ENCODE peak calls at places on chromosomes 4 and X, in ten cellular contexts. One of them, this sample, is unnamed.

GRCh38 chr4:145937990-145938611 is 522 bp downstream of the ZNF827 start:
- ATAC-seq in activated naive CD8-positive, alpha-beta T cell treated with anti-CD3 and anti-CD28 coated beads, Interleukin-2, amount 10 ng/mL, durations not matched to agents 7 days and 5 days: peak; percentile 20
- ATAC-seq in aorta: no peak
- ATAC-seq in mucosa of descending colon: peak; percentile 17
- ATAC-seq in CD4-positive, alpha-beta T cell: peak; percentile 61
- ATAC-seq in IMR-90: no peak
- ATAC-seq in activated naive CD4-positive, alpha-beta T cell treated with anti-CD3 and anti-CD28 coated beads, Interleukin-2, amount 50 U/mL, for 72 hours: peak; percentile 39
- ATAC-seq in heart left ventricle: no peak
- ATAC-seq in Right ventricle myocardium superior: peak; percentile 23
- ATAC-seq in activated T-cell treated with anti-CD3 and anti-CD28 coated beads, Interleukin-2, amount 50 U/mL, for 4 hours: peak; percentile 45
- ATAC-seq in this sample: peak; percentile 36

GRCh38 chr4:160319221-160319867 is 1216.5 kb downstream of the RAPGEF2 start:
- ATAC-seq in aorta: no peak
- ATAC-seq in IMR-90: no peak
- ATAC-seq in activated naive CD4-positive, alpha-beta T cell treated with anti-CD3 and anti-CD28 coated beads, Interleukin-2, amount 50 U/mL, for 72 hours: no peak
- ATAC-seq in mucosa of descending colon: no peak
- ATAC-seq in activated T-cell treated with anti-CD3 and anti-CD28 coated beads, Interleukin-2, amount 50 U/mL, for 4 hours: no peak
- ATAC-seq in CD4-positive, alpha-beta T cell: no peak
- ATAC-seq in activated naive CD8-positive, alpha-beta T cell treated with anti-CD3 and anti-CD28 coated beads, Interleukin-2, amount 10 ng/mL, durations not matched to agents 7 days and 5 days: no peak
- ATAC-seq in Right ventricle myocardium superior: no peak
- ATAC-seq in heart left ventricle: no peak
- ATAC-seq in this sample: no peak

GRCh38 chrX:133607419-133608348 is 192.4 kb upstream of the GPC4 start:
- ATAC-seq in CD4-positive, alpha-beta T cell: no peak
- ATAC-seq in IMR-90: no peak
- ATAC-seq in activated naive CD4-positive, alpha-beta T cell treated with anti-CD3 and anti-CD28 coated beads, Interleukin-2, amount 50 U/mL, for 72 hours: no peak
- ATAC-seq in activated naive CD8-positive, alpha-beta T cell treated with anti-CD3 and anti-CD28 coated beads, Interleukin-2, amount 10 ng/mL, durations not matched to agents 7 days and 5 days: no peak
- ATAC-seq in Right ventricle myocardium superior: no peak
- ATAC-seq in mucosa of descending colon: no peak
- ATAC-seq in heart left ventricle: no peak
- ATAC-seq in aorta: no peak
- ATAC-seq in activated T-cell treated with anti-CD3 and anti-CD28 coated beads, Interleukin-2, amount 50 U/mL, for 4 hours: no peak
- ATAC-seq in this sample: no peak

GRCh38 chr4:155593793-155594192 is 72.9 kb upstream of the GUCY1A1 start:
- ATAC-seq in activated naive CD4-positive, alpha-beta T cell treated with anti-CD3 and anti-CD28 coated beads, Interleukin-2, amount 50 U/mL, for 72 hours: no peak
- ATAC-seq in activated T-cell treated with anti-CD3 and anti-CD28 coated beads, Interleukin-2, amount 50 U/mL, for 4 hours: no peak
- ATAC-seq in heart left ventricle: no peak
- ATAC-seq in IMR-90: no peak
- ATAC-seq in CD4-positive, alpha-beta T cell: no peak
- ATAC-seq in aorta: no peak
- ATAC-seq in mucosa of descending colon: no peak
- ATAC-seq in activated naive CD8-positive, alpha-beta T cell treated with anti-CD3 and anti-CD28 coated beads, Interleukin-2, amount 10 ng/mL, durations not matched to agents 7 days and 5 days: no peak
- ATAC-seq in Right ventricle myocardium superior: no peak
- ATAC-seq in this sample: no peak

GRCh38 chrX:40570346-40571093 is 10.2 kb upstream of the ATP6AP2 start:
- ATAC-seq in activated naive CD4-positive, alpha-beta T cell treated with anti-CD3 and anti-CD28 coated beads, Interleukin-2, amount 50 U/mL, for 72 hours: peak; percentile 40
- ATAC-seq in IMR-90: no peak
- ATAC-seq in activated T-cell treated with anti-CD3 and anti-CD28 coated beads, Interleukin-2, amount 50 U/mL, for 4 hours: peak; percentile 70
- ATAC-seq in Right ventricle myocardium superior: no peak
- ATAC-seq in heart left ventricle: no peak
- ATAC-seq in activated naive CD8-positive, alpha-beta T cell treated with anti-CD3 and anti-CD28 coated beads, Interleukin-2, amount 10 ng/mL, durations not matched to agents 7 days and 5 days: peak; percentile 62
- ATAC-seq in mucosa of descending colon: peak; percentile 14
- ATAC-seq in CD4-positive, alpha-beta T cell: peak; percentile 65
- ATAC-seq in aorta: no peak
- ATAC-seq in this sample: peak; percentile 36

GRCh38 chrX:109635151-109635550 is 10.2 kb upstream of the KCNE5 start:
- ATAC-seq in mucosa of descending colon: peak; percentile 44
- ATAC-seq in CD4-positive, alpha-beta T cell: no peak
- ATAC-seq in IMR-90: peak; percentile 14
- ATAC-seq in activated T-cell treated with anti-CD3 and anti-CD28 coated beads, Interleukin-2, amount 50 U/mL, for 4 hours: no peak
- ATAC-seq in aorta: no peak
- ATAC-seq in Right ventricle myocardium superior: no peak
- ATAC-seq in heart left ventricle: no peak
- ATAC-seq in activated naive CD8-positive, alpha-beta T cell treated with anti-CD3 and anti-CD28 coated beads, Interleukin-2, amount 10 ng/mL, durations not matched to agents 7 days and 5 days: no peak
- ATAC-seq in activated naive CD4-positive, alpha-beta T cell treated with anti-CD3 and anti-CD28 coated beads, Interleukin-2, amount 50 U/mL, for 72 hours: peak; percentile 35
- ATAC-seq in this sample: no peak

GRCh38 chr4:81607947-81608346 is 136.2 kb upstream of the RASGEF1B start:
- ATAC-seq in activated T-cell treated with anti-CD3 and anti-CD28 coated beads, Interleukin-2, amount 50 U/mL, for 4 hours: no peak
- ATAC-seq in heart left ventricle: no peak
- ATAC-seq in mucosa of descending colon: peak; percentile 77
- ATAC-seq in activated naive CD4-positive, alpha-beta T cell treated with anti-CD3 and anti-CD28 coated beads, Interleukin-2, amount 50 U/mL, for 72 hours: no peak
- ATAC-seq in IMR-90: no peak
- ATAC-seq in aorta: no peak
- ATAC-seq in activated naive CD8-positive, alpha-beta T cell treated with anti-CD3 and anti-CD28 coated beads, Interleukin-2, amount 10 ng/mL, durations not matched to agents 7 days and 5 days: no peak
- ATAC-seq in Right ventricle myocardium superior: no peak
- ATAC-seq in CD4-positive, alpha-beta T cell: no peak
- ATAC-seq in this sample: no peak

GRCh38 chr4:89336818-89337395 is 29.3 kb upstream of the GPRIN3 start:
- ATAC-seq in Right ventricle myocardium superior: no peak
- ATAC-seq in heart left ventricle: no peak
- ATAC-seq in activated naive CD4-positive, alpha-beta T cell treated with anti-CD3 and anti-CD28 coated beads, Interleukin-2, amount 50 U/mL, for 72 hours: peak; percentile 84
- ATAC-seq in mucosa of descending colon: no peak
- ATAC-seq in IMR-90: no peak
- ATAC-seq in CD4-positive, alpha-beta T cell: no peak
- ATAC-seq in aorta: no peak
- ATAC-seq in activated T-cell treated with anti-CD3 and anti-CD28 coated beads, Interleukin-2, amount 50 U/mL, for 4 hours: peak; percentile 80
- ATAC-seq in activated naive CD8-positive, alpha-beta T cell treated with anti-CD3 and anti-CD28 coated beads, Interleukin-2, amount 10 ng/mL, durations not matched to agents 7 days and 5 days: no peak
- ATAC-seq in this sample: peak; percentile 46

GRCh38 chr4:137203601-137204000 is 328.7 kb downstream of the PCDH18 start:
- ATAC-seq in IMR-90: no peak
- ATAC-seq in heart left ventricle: no peak
- ATAC-seq in activated naive CD4-positive, alpha-beta T cell treated with anti-CD3 and anti-CD28 coated beads, Interleukin-2, amount 50 U/mL, for 72 hours: no peak
- ATAC-seq in CD4-positive, alpha-beta T cell: no peak
- ATAC-seq in aorta: no peak
- ATAC-seq in mucosa of descending colon: no peak
- ATAC-seq in activated T-cell treated with anti-CD3 and anti-CD28 coated beads, Interleukin-2, amount 50 U/mL, for 4 hours: no peak
- ATAC-seq in activated naive CD8-positive, alpha-beta T cell treated with anti-CD3 and anti-CD28 coated beads, Interleukin-2, amount 10 ng/mL, durations not matched to agents 7 days and 5 days: no peak
- ATAC-seq in Right ventricle myocardium superior: no peak
- ATAC-seq in this sample: no peak

GRCh38 chr4:184232975-184233374 is 15.3 kb upstream of the ENPP6 start:
- ATAC-seq in activated T-cell treated with anti-CD3 and anti-CD28 coated beads, Interleukin-2, amount 50 U/mL, for 4 hours: no peak
- ATAC-seq in IMR-90: no peak
- ATAC-seq in CD4-positive, alpha-beta T cell: no peak
- ATAC-seq in mucosa of descending colon: no peak
- ATAC-seq in activated naive CD4-positive, alpha-beta T cell treated with anti-CD3 and anti-CD28 coated beads, Interleukin-2, amount 50 U/mL, for 72 hours: no peak
- ATAC-seq in Right ventricle myocardium superior: no peak
- ATAC-seq in aorta: no peak
- ATAC-seq in activated naive CD8-positive, alpha-beta T cell treated with anti-CD3 and anti-CD28 coated beads, Interleukin-2, amount 10 ng/mL, durations not matched to agents 7 days and 5 days: no peak
- ATAC-seq in heart left ventricle: no peak
- ATAC-seq in this sample: no peak

GRCh38 chrX:13194291-13195103 is 125.4 kb downstream of the ATXN3L start:
- ATAC-seq in activated naive CD8-positive, alpha-beta T cell treated with anti-CD3 and anti-CD28 coated beads, Interleukin-2, amount 10 ng/mL, durations not matched to agents 7 days and 5 days: no peak
- ATAC-seq in heart left ventricle: no peak
- ATAC-seq in activated T-cell treated with anti-CD3 and anti-CD28 coated beads, Interleukin-2, amount 50 U/mL, for 4 hours: no peak
- ATAC-seq in Right ventricle myocardium superior: peak; percentile 36
- ATAC-seq in IMR-90: no peak
- ATAC-seq in CD4-positive, alpha-beta T cell: no peak
- ATAC-seq in aorta: no peak
- ATAC-seq in activated naive CD4-positive, alpha-beta T cell treated with anti-CD3 and anti-CD28 coated beads, Interleukin-2, amount 50 U/mL, for 72 hours: no peak
- ATAC-seq in mucosa of descending colon: peak; percentile 28
- ATAC-seq in this sample: no peak

This sample was measured in activated CD4-positive, CD25-positive, alpha-beta regulatory T cell treated with anti-CD3 and anti-CD28 coated beads, Interleukin-2, amount 50 U/mL, for 24 hours.